ENCODE peak calls at places on chromosomes 13 and 19, in ten cellular contexts. V is MV-4-11, J is NCI-H1092 treated with DMSO at 0.1 percent for 48 hours, W is Kasumi-1, T is HAP-1, Q is EL, O is WTC11, P is psoas muscle, K is left ventricle myocardium inferior, Y is SK-N-DZ. F is an unnamed sample.

GRCh38 chr13:94660695-94661324 is 51.5 kb downstream of the SOX21 start:
- DNase-seq in P (no peak), Q (peak; percentile 28), V (no peak), J (peak; percentile 82), O (no peak), W (peak; percentile 58), K (no peak), Y (peak; percentile 21), T (peak; percentile 47), F (no peak)

GRCh38 chr19:15291089-15291488 is 41.2 kb downstream of the BRD4 start:
- DNase-seq in O (no peak), T (no peak), P (no peak), J (no peak), K (no peak), W (no peak), V (no peak), Q (peak; percentile 65), Y (no peak), F (no peak)

GRCh38 chr19:38740252-38740592 is 4.1 kb downstream of the CAPN12 start:
- DNase-seq in Y (no peak), P (no peak), K (no peak), Q (peak; percentile 0), W (no peak), V (no peak), O (no peak), J (no peak), T (no peak), F (no peak)

GRCh38 chr13:30148171-30148754 is 159.1 kb downstream of the KATNAL1 start:
- DNase-seq in J (no peak), T (no peak), Y (no peak), K (no peak), O (no peak), V (no peak), W (no peak), Q (no peak), P (no peak), F (no peak)

GRCh38 chr19:40279761-40280607 is 5.2 kb downstream of the AKT2 start:
- DNase-seq in J (no peak), K (no peak), P (no peak), W (peak; percentile 41), V (peak; percentile 40), T (no peak), Q (no peak), Y (no peak), O (no peak), F (no peak)

GRCh38 chr13:102097708-102098107 is 304.1 kb downstream of the FGF14 start:
- DNase-seq in T (no peak), W (no peak), J (peak; percentile 55), Q (no peak), K (no peak), P (no peak), Y (no peak), V (no peak), O (no peak), F (no peak)

GRCh38 chr13:100875392-100876043 is 200.9 kb upstream of the TMTC4 start:
- DNase-seq in V (peak; percentile 73), O (no peak), Q (peak; percentile 92), Y (no peak), T (no peak), P (no peak), J (no peak), K (no peak), W (peak; percentile 37), F (no peak)

GRCh38 chr19:17735410-17735809 is 15.9 kb upstream of the FCHO1 start:
- DNase-seq in W (no peak), O (no peak), V (no peak), T (no peak), P (no peak), Y (no peak), Q (no peak), K (no peak), J (no peak), F (no peak)

GRCh38 chr19:10968527-10969081 is 7.8 kb downstream of the SMARCA4 start:
- DNase-seq in Q (no peak), K (no peak), T (no peak), O (no peak), Y (no peak), J (no peak), V (no peak), P (no peak), W (no peak), F (peak; percentile 79)

GRCh38 chr19:32287086-32287485 is 58.3 kb upstream of the ZNF507 start:
- DNase-seq in Q (no peak), K (no peak), T (no peak), V (peak; percentile 55), Y (no peak), J (no peak), W (no peak), P (no peak), O (no peak), F (no peak)

GRCh38 chr19:35345671-35346111 is 2.0 kb upstream of the FFAR1 start:
- DNase-seq in V (no peak), K (no peak), W (no peak), P (no peak), Y (no peak), T (no peak), O (no peak), J (no peak), Q (no peak), F (no peak)

GRCh38 chr19:18733196-18733647 is 49.7 kb downstream of the CRTC1 start:
- DNase-seq in O (no peak), T (no peak), P (peak; percentile 46), W (no peak), Q (no peak), J (peak; percentile 76), K (peak; percentile 58), Y (peak; percentile 76), V (no peak), F (peak; percentile 56)

F was measured in DMS79.